ENCODE peak calls at places on chromosome 20, in seven cellular contexts. One of them, this sample, is unnamed.

GRCh38 chr20:51731771-51732453 is 36.3 kb downstream of the ATP9A start:
- DNase-seq in PC-3: no peak
- DNase-seq in Karpas-422: no peak
- DNase-seq in HCT116: no peak
- DNase-seq in GM23338: no peak
- DNase-seq in fibroblast of lung: peak; percentile 50
- DNase-seq in astrocyte: peak; percentile 36
- DNase-seq in this sample: no peak

GRCh38 chr20:910840-911770 is 5.0 kb downstream of the ANGPT4 start:
- DNase-seq in GM23338: no peak
- DNase-seq in PC-3: no peak
- DNase-seq in HCT116: no peak
- DNase-seq in Karpas-422: no peak
- DNase-seq in fibroblast of lung: peak; percentile 19
- DNase-seq in astrocyte: no peak
- DNase-seq in this sample: no peak

GRCh38 chr20:17635320-17635673 is 46.7 kb downstream of the RRBP1 start:
- DNase-seq in astrocyte: no peak
- DNase-seq in Karpas-422: no peak
- DNase-seq in GM23338: no peak
- DNase-seq in fibroblast of lung: no peak
- DNase-seq in PC-3: no peak
- DNase-seq in HCT116: no peak
- DNase-seq in this sample: no peak

GRCh38 chr20:1326031-1326930 is 2.7 kb downstream of the SDCBP2 start:
- DNase-seq in PC-3: no peak
- DNase-seq in GM23338: no peak
- DNase-seq in HCT116: no peak
- DNase-seq in fibroblast of lung: peak; percentile 26
- DNase-seq in astrocyte: no peak
- DNase-seq in Karpas-422: no peak
- DNase-seq in this sample: no peak

GRCh38 chr20:13006825-13007224 is 1.9 kb upstream of the SPTLC3 start:
- DNase-seq in HCT116: no peak
- DNase-seq in Karpas-422: no peak
- DNase-seq in fibroblast of lung: peak; percentile 74
- DNase-seq in PC-3: peak; percentile 95
- DNase-seq in astrocyte: peak; percentile 67
- DNase-seq in GM23338: no peak
- DNase-seq in this sample: no peak

GRCh38 chr20:17622086-17622850 is 52.4 kb downstream of the DSTN start:
- DNase-seq in PC-3: no peak
- DNase-seq in GM23338: no peak
- DNase-seq in HCT116: no peak
- DNase-seq in Karpas-422: no peak
- DNase-seq in astrocyte: no peak
- DNase-seq in fibroblast of lung: no peak
- DNase-seq in this sample: no peak

GRCh38 chr20:58890073-58890453 is 37.5 kb downstream of the GNAS start:
- DNase-seq in HCT116: no peak
- DNase-seq in astrocyte: no peak
- DNase-seq in GM23338: no peak
- DNase-seq in PC-3: no peak
- DNase-seq in fibroblast of lung: no peak
- DNase-seq in Karpas-422: no peak
- DNase-seq in this sample: no peak

GRCh38 chr20:45935416-45936046 is 1.0 kb downstream of the PCIF1 start:
- DNase-seq in fibroblast of lung: no peak
- DNase-seq in PC-3: no peak
- DNase-seq in astrocyte: no peak
- DNase-seq in HCT116: no peak
- DNase-seq in Karpas-422: no peak
- DNase-seq in GM23338: no peak
- DNase-seq in this sample: no peak

GRCh38 chr20:12670292-12670691 is 338.5 kb upstream of the SPTLC3 start:
- DNase-seq in HCT116: no peak
- DNase-seq in fibroblast of lung: no peak
- DNase-seq in GM23338: no peak
- DNase-seq in PC-3: no peak
- DNase-seq in astrocyte: no peak
- DNase-seq in Karpas-422: no peak
- DNase-seq in this sample: no peak

GRCh38 chr20:51345601-51346101 is 196.9 kb downstream of the NFATC2 start:
- DNase-seq in fibroblast of lung: peak; percentile 55
- DNase-seq in GM23338: no peak
- DNase-seq in Karpas-422: no peak
- DNase-seq in PC-3: peak; percentile 75
- DNase-seq in astrocyte: peak; percentile 39
- DNase-seq in HCT116: no peak
- DNase-seq in this sample: no peak

GRCh38 chr20:37411408-37412306 is 65.7 kb downstream of the SRC start:
- DNase-seq in PC-3: no peak
- DNase-seq in GM23338: peak; percentile 66
- DNase-seq in fibroblast of lung: peak; percentile 36
- DNase-seq in astrocyte: no peak
- DNase-seq in Karpas-422: no peak
- DNase-seq in HCT116: no peak
- DNase-seq in this sample: peak; percentile 56

GRCh38 chr20:41058007-41058673 is 29.5 kb downstream of the TOP1 start:
- DNase-seq in GM23338: no peak
- DNase-seq in fibroblast of lung: peak; percentile 90
- DNase-seq in Karpas-422: no peak
- DNase-seq in HCT116: peak; percentile 8
- DNase-seq in astrocyte: peak; percentile 86
- DNase-seq in PC-3: peak; percentile 92
- DNase-seq in this sample: no peak

GRCh38 chr20:53678315-53678989 is 84.8 kb upstream of the ZNF217 start:
- DNase-seq in astrocyte: no peak
- DNase-seq in fibroblast of lung: no peak
- DNase-seq in PC-3: no peak
- DNase-seq in HCT116: no peak
- DNase-seq in Karpas-422: no peak
- DNase-seq in GM23338: no peak
- DNase-seq in this sample: no peak

GRCh38 chr20:3987296-3987695 is 28.1 kb downstream of the RNF24 start:
- DNase-seq in astrocyte: no peak
- DNase-seq in fibroblast of lung: no peak
- DNase-seq in Karpas-422: no peak
- DNase-seq in GM23338: no peak
- DNase-seq in PC-3: no peak
- DNase-seq in HCT116: no peak
- DNase-seq in this sample: no peak

GRCh38 chr20:34083137-34083536 is 28.9 kb downstream of the EIF2S2 start:
- DNase-seq in fibroblast of lung: peak; percentile 99
- DNase-seq in HCT116: no peak
- DNase-seq in astrocyte: peak; percentile 98
- DNase-seq in GM23338: peak; percentile 17
- DNase-seq in Karpas-422: no peak
- DNase-seq in PC-3: peak; percentile 76
- DNase-seq in this sample: no peak

GRCh38 chr20:52426856-52427255 is 235.3 kb upstream of the ZFP64 start:
- DNase-seq in Karpas-422: no peak
- DNase-seq in astrocyte: no peak
- DNase-seq in PC-3: no peak
- DNase-seq in fibroblast of lung: no peak
- DNase-seq in HCT116: no peak
- DNase-seq in GM23338: no peak
- DNase-seq in this sample: no peak

GRCh38 chr20:23608251-23608846 is 2.6 kb upstream of the CST9 start:
- DNase-seq in GM23338: no peak
- DNase-seq in astrocyte: no peak
- DNase-seq in HCT116: no peak
- DNase-seq in PC-3: no peak
- DNase-seq in Karpas-422: no peak
- DNase-seq in fibroblast of lung: no peak
- DNase-seq in this sample: no peak

GRCh38 chr20:44392776-44393607 is 37.5 kb downstream of the HNF4A start:
- DNase-seq in Karpas-422: no peak
- DNase-seq in HCT116: no peak
- DNase-seq in fibroblast of lung: no peak
- DNase-seq in PC-3: no peak
- DNase-seq in GM23338: no peak
- DNase-seq in astrocyte: no peak
- DNase-seq in this sample: no peak

GRCh38 chr20:37518606-37519507 is 2.2 kb upstream of the NNAT start:
- DNase-seq in astrocyte: no peak
- DNase-seq in Karpas-422: no peak
- DNase-seq in GM23338: no peak
- DNase-seq in HCT116: no peak
- DNase-seq in PC-3: no peak
- DNase-seq in fibroblast of lung: no peak
- DNase-seq in this sample: peak; percentile 46

GRCh38 chr20:47102629-47103028 is 208.0 kb downstream of the EYA2 start:
- DNase-seq in Karpas-422: no peak
- DNase-seq in fibroblast of lung: no peak
- DNase-seq in HCT116: no peak
- DNase-seq in PC-3: no peak
- DNase-seq in astrocyte: no peak
- DNase-seq in GM23338: no peak
- DNase-seq in this sample: no peak

GRCh38 chr20:52313335-52313963 is 121.9 kb upstream of the ZFP64 start:
- DNase-seq in GM23338: peak; percentile 79
- DNase-seq in HCT116: peak; percentile 7
- DNase-seq in PC-3: peak; percentile 76
- DNase-seq in Karpas-422: no peak
- DNase-seq in astrocyte: peak; percentile 38
- DNase-seq in fibroblast of lung: peak; percentile 48
- DNase-seq in this sample: peak; percentile 71

GRCh38 chr20:38730167-38730988 is 6.1 kb downstream of the SLC32A1 start:
- DNase-seq in HCT116: no peak
- DNase-seq in PC-3: no peak
- DNase-seq in astrocyte: no peak
- DNase-seq in Karpas-422: no peak
- DNase-seq in fibroblast of lung: no peak
- DNase-seq in GM23338: peak; percentile 28
- DNase-seq in this sample: no peak
- H3K79me2 ChIP-seq in HCT116: no peaks in the 10 kb centered on the region
- H3K79me2 ChIP-seq in PC-3: no peaks in the 10 kb centered on the region
- H3K79me2 ChIP-seq in astrocyte: no peaks in the 10 kb centered on the region
- H3K79me2 ChIP-seq in Karpas-422: no peaks in the 10 kb centered on the region
- H3K79me2 ChIP-seq in fibroblast of lung: no peaks in the 10 kb centered on the region
- H3K79me2 ChIP-seq in GM23338: no peaks in the 10 kb centered on the region
- H3K79me2 ChIP-seq in this sample: no peaks in the 10 kb centered on the region

GRCh38 chr20:49285233-49285668 is 7.4 kb upstream of the ZNFX1 start:
- DNase-seq in HCT116: no peak
- DNase-seq in PC-3: no peak
- DNase-seq in GM23338: no peak
- DNase-seq in astrocyte: no peak
- DNase-seq in fibroblast of lung: no peak
- DNase-seq in Karpas-422: no peak
- DNase-seq in this sample: no peak

GRCh38 chr20:49285813-49286494 is 8.1 kb upstream of the ZNFX1 start:
- DNase-seq in Karpas-422: no peak
- DNase-seq in astrocyte: no peak
- DNase-seq in GM23338: no peak
- DNase-seq in HCT116: no peak
- DNase-seq in fibroblast of lung: no peak
- DNase-seq in PC-3: no peak
- DNase-seq in this sample: no peak

GRCh38 chr20:49283176-49283702 is 5.4 kb upstream of the ZNFX1 start:
- DNase-seq in HCT116: no peak
- DNase-seq in PC-3: no peak
- DNase-seq in Karpas-422: no peak
- DNase-seq in fibroblast of lung: no peak
- DNase-seq in astrocyte: no peak
- DNase-seq in GM23338: no peak
- DNase-seq in this sample: no peak

GRCh38 chr20:49283703-49284625 is 6.1 kb upstream of the ZNFX1 start:
- DNase-seq in GM23338: no peak
- DNase-seq in astrocyte: no peak
- DNase-seq in Karpas-422: no peak
- DNase-seq in HCT116: no peak
- DNase-seq in PC-3: peak; percentile 15
- DNase-seq in fibroblast of lung: no peak
- DNase-seq in this sample: no peak

GRCh38 chr20:49284818-49285217 is 7.0 kb upstream of the ZNFX1 start:
- DNase-seq in HCT116: no peak
- DNase-seq in GM23338: no peak
- DNase-seq in PC-3: no peak
- DNase-seq in Karpas-422: no peak
- DNase-seq in fibroblast of lung: no peak
- DNase-seq in astrocyte: no peak
- DNase-seq in this sample: no peak
- H3K4me2 ChIP-seq in HCT116: peak overlapping the region; percentile 12
- H3K4me2 ChIP-seq in GM23338: peak overlapping the region; percentile 85
- H3K4me2 ChIP-seq in PC-3: peak overlapping the region; percentile 20
- H3K4me2 ChIP-seq in Karpas-422: no peak overlapping the region
- H3K4me2 ChIP-seq in fibroblast of lung: no peak overlapping the region
- H3K4me2 ChIP-seq in astrocyte: peak overlapping the region; percentile 91
- H3K4me2 ChIP-seq in this sample: peak overlapping the region; percentile 95

DNA sequence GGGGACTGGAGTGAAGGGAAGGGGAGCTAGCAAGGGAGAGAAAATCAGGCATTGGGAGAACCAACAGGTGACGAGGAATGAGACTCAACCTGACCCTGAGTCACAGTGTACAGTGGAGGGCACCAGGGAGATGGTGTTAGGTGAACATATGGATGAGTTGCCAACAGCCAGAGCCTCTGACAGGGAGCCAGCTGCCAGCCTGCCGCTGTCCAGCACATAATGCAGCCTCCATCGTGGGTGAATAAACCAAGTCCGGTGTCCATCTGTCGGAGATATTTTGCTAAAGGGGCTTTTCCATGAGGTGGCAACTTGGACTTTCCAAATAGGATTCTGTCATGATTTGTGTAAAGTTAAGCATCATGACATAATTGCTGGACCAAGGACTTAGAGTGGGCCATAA is 88.1 kb downstream of the CDH4 start:
- DNase-seq in astrocyte: no peak
- DNase-seq in Karpas-422: no peak
- DNase-seq in HCT116: no peak
- DNase-seq in PC-3: no peak
- DNase-seq in GM23338: no peak
- DNase-seq in fibroblast of lung: no peak
- DNase-seq in this sample: no peak
- H2AFZ ChIP-seq in astrocyte: no peak overlapping the region
- H2AFZ ChIP-seq in Karpas-422: no peak overlapping the region
- H2AFZ ChIP-seq in HCT116: no peak overlapping the region
- H2AFZ ChIP-seq in PC-3: no peak overlapping the region
- H2AFZ ChIP-seq in GM23338: no peak overlapping the region
- H2AFZ ChIP-seq in fibroblast of lung: no peak overlapping the region
- H2AFZ ChIP-seq in this sample: no peak overlapping the region

GRCh38 chr20:32510601-32511357 is 74.4 kb downstream of the NOL4L start:
- DNase-seq in fibroblast of lung: no peak
- DNase-seq in GM23338: no peak
- DNase-seq in HCT116: no peak
- DNase-seq in astrocyte: no peak
- DNase-seq in Karpas-422: no peak
- DNase-seq in PC-3: no peak
- DNase-seq in this sample: no peak

GRCh38 chr20:32511358-32512046 is 73.6 kb downstream of the NOL4L start:
- DNase-seq in astrocyte: no peak
- DNase-seq in PC-3: no peak
- DNase-seq in fibroblast of lung: no peak
- DNase-seq in GM23338: no peak
- DNase-seq in Karpas-422: no peak
- DNase-seq in HCT116: no peak
- DNase-seq in this sample: no peak

GRCh38 chr20:32513031-32513866 is 71.9 kb downstream of the NOL4L start:
- DNase-seq in fibroblast of lung: no peak
- DNase-seq in HCT116: no peak
- DNase-seq in PC-3: no peak
- DNase-seq in Karpas-422: no peak
- DNase-seq in astrocyte: no peak
- DNase-seq in GM23338: no peak
- DNase-seq in this sample: no peak

GRCh38 chr20:32510120-32510600 is 75.0 kb downstream of the NOL4L start:
- DNase-seq in PC-3: no peak
- DNase-seq in astrocyte: no peak
- DNase-seq in fibroblast of lung: no peak
- DNase-seq in GM23338: no peak
- DNase-seq in Karpas-422: no peak
- DNase-seq in HCT116: no peak
- DNase-seq in this sample: no peak

GRCh38 chr20:32512047-32512385 is 73.1 kb downstream of the NOL4L start:
- DNase-seq in Karpas-422: no peak
- DNase-seq in HCT116: no peak
- DNase-seq in GM23338: no peak
- DNase-seq in fibroblast of lung: no peak
- DNase-seq in PC-3: no peak
- DNase-seq in astrocyte: no peak
- DNase-seq in this sample: no peak
- H3K79me2 ChIP-seq in Karpas-422: no peaks in the 10 kb centered on the region
- H3K79me2 ChIP-seq in HCT116: no peaks in the 10 kb centered on the region
- H3K79me2 ChIP-seq in GM23338: no peaks in the 10 kb centered on the region
- H3K79me2 ChIP-seq in fibroblast of lung: no peaks in the 10 kb centered on the region
- H3K79me2 ChIP-seq in PC-3: no peaks in the 10 kb centered on the region
- H3K79me2 ChIP-seq in astrocyte: no peaks in the 10 kb centered on the region
- H3K79me2 ChIP-seq in this sample: no peaks in the 10 kb centered on the region

This sample was measured in neural progenitor cell.